ENCODE peak calls at places on chromosomes 3 and 15, in seven cellular contexts. V, H, X, B, K, R and E are unnamed samples.

GRCh38 chr15:58551764-58552504 is 120.1 kb downstream of the LIPC start:
- DNase-seq in V (no peak), H (peak; percentile 94), X (no peak), B (no peak), K (peak; percentile 77), R (no peak), E (no peak)

GRCh38 chr3:71991051-71991450 is 206.1 kb upstream of the PROK2 start:
- DNase-seq in V (no peak), H (no peak), X (no peak), B (no peak), K (no peak), R (no peak), E (no peak)

GRCh38 chr15:99385865-99386264 is 134.6 kb downstream of the LRRC28 start:
- DNase-seq in V (no peak), H (peak; percentile 51), X (no peak), B (no peak), K (peak; percentile 57), R (no peak), E (no peak)

GRCh38 chr3:78799681-78800080 is 968.1 kb downstream of the ROBO1 start:
- DNase-seq in V (no peak), H (no peak), X (no peak), B (no peak), K (no peak), R (no peak), E (no peak)

GRCh38 chr15:32970847-32971246 is 223.7 kb downstream of the FMN1 start:
- DNase-seq in V (no peak), H (no peak), X (no peak), B (no peak), K (no peak), R (no peak), E (no peak)

GRCh38 chr3:159828542-159828943 is 160.1 kb upstream of the IL12A start:
- DNase-seq in V (no peak), H (peak; percentile 3), X (peak; percentile 74), B (no peak), K (peak; percentile 11), R (no peak), E (peak; percentile 35)

GRCh38 chr15:93150910-93151309 is 61.9 kb upstream of the RGMA start:
- DNase-seq in V (no peak), H (no peak), X (no peak), B (no peak), K (no peak), R (no peak), E (no peak)

GRCh38 chr3:41508063-41508696 is 308.9 kb downstream of the CTNNB1 start:
- DNase-seq in V (no peak), H (no peak), X (no peak), B (no peak), K (peak; percentile 6), R (no peak), E (peak; percentile 23)

GRCh38 chr15:25067725-25068309 is 113.0 kb downstream of the SNRPN start:
- DNase-seq in V (no peak), H (no peak), X (no peak), B (no peak), K (no peak), R (no peak), E (no peak)

GRCh38 chr3:46312996-46313395 is 40.9 kb upstream of the CCR2 start:
- DNase-seq in V (no peak), H (no peak), X (no peak), B (no peak), K (no peak), R (no peak), E (no peak)

GRCh38 chr3:141242035-141242721 is 10.6 kb downstream of the PXYLP1 start:
- DNase-seq in V (no peak), H (no peak), X (no peak), B (no peak), K (no peak), R (no peak), E (no peak)

GRCh38 chr15:22795206-22796063 is 9.0 kb downstream of the NIPA1 start:
- DNase-seq in V (no peak), H (no peak), X (no peak), B (no peak), K (no peak), R (no peak), E (no peak)

GRCh38 chr15:26841514-26841913 is 25.3 kb upstream of the GABRA5 start:
- DNase-seq in V (no peak), H (no peak), X (no peak), B (no peak), K (no peak), R (no peak), E (no peak)

DNA sequence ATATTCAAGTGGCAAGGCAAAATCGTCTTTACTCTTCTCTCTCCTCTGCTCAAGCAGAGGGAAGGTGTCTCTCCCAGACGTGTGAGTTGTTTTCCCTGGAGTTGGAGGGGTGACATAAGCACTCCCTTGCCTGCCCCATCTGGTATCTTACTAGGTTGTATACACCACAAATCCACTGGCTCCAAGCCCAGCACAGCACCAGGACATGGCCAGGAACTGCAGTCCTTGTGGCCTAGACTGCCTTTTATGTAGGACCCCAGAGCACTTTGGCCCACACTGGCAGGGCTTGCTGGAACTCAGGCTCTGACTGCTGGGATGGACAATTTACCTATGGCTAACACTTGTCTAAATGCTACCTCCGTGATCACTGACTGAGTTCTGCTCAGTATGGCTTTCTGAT is 34.0 kb downstream of the DZIP3 start:
- DNase-seq in V (no peak), H (no peak), X (no peak), B (no peak), K (no peak), R (no peak), E (no peak)
- TF ChIP-seq SIN3A in V (no peak), H (no peak), X (no peak), B (no peak), K (no peak), R (no peak), E (no peak)

GRCh38 chr15:75054172-75054897 is 30.9 kb downstream of the PPCDC start:
- DNase-seq in V (no peak), H (no peak), X (no peak), B (no peak), K (no peak), R (no peak), E (no peak)
- TF ChIP-seq SIN3A in V (no peak), H (no peak), X (no peak), B (no peak), K (no peak), R (no peak), E (no peak)

GRCh38 chr3:11206316-11206715 is 52.0 kb downstream of the HRH1 start:
- DNase-seq in V (no peak), H (no peak), X (no peak), B (no peak), K (no peak), R (no peak), E (no peak)
- TF ChIP-seq SIN3A in V (no peak), H (no peak), X (no peak), B (no peak), K (no peak), R (no peak), E (no peak)

GRCh38 chr15:51051776-51052175 is 42.9 kb downstream of the TNFAIP8L3 start:
- DNase-seq in V (no peak), H (no peak), X (no peak), B (no peak), K (no peak), R (no peak), E (no peak)
- TF ChIP-seq SIN3A in V (no peak), H (no peak), X (no peak), B (no peak), K (no peak), R (no peak), E (no peak)

GRCh38 chr3:65963787-65964707 is 74.7 kb downstream of the MAGI1 start:
- DNase-seq in V (no peak), H (peak; percentile 47), X (no peak), B (peak; percentile 64), K (no peak), R (peak; percentile 40), E (peak; percentile 90)

GRCh38 chr3:65961733-65962132 is 77.0 kb downstream of the MAGI1 start:
- DNase-seq in V (no peak), H (peak; percentile 73), X (no peak), B (no peak), K (no peak), R (no peak), E (no peak)

GRCh38 chr3:65958216-65958615 is 80.5 kb downstream of the MAGI1 start:
- DNase-seq in V (no peak), H (no peak), X (no peak), B (no peak), K (no peak), R (no peak), E (no peak)

GRCh38 chr3:65961128-65961527 is 77.6 kb downstream of the MAGI1 start:
- DNase-seq in V (no peak), H (no peak), X (no peak), B (no peak), K (no peak), R (no peak), E (no peak)

DNA sequence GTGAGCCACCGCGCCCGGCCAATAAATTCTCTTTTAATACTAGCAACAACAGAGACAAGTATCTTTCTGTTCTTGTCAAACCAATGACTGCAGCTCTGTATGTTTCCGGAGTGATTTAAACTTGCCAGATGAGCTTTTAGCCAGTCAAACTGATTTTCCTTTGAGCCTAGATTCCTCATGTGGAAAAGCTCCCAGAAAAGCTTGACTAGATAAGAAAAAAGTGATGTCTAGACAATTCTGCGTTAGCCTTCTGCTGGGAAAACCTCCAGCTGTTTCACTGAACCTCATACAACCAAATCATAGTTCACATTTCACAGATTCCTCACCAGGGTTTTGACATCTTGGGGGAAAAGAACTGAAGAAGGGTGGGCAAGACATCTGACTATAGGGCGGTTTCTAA is 78.6 kb downstream of the MAGI1 start:
- DNase-seq in V (no peak), H (no peak), X (no peak), B (no peak), K (no peak), R (no peak), E (no peak)
- TF ChIP-seq SIN3A in V (no peak), H (no peak), X (no peak), B (no peak), K (no peak), R (no peak), E (no peak)

GRCh38 chr3:49813497-49814174 is at the start of gene UBA7:
- DNase-seq in V (no peak), H (peak; percentile 74), X (no peak), B (no peak), K (peak; percentile 17), R (no peak), E (no peak)
- TF ChIP-seq SIN3A in V (no peak), H (no peak), X (no peak), B (no peak), K (no peak), R (no peak), E (no peak)